ENCODE peak calls at places on chromosome 17, in nine cellular contexts. K is germinal center; X is mucosa of gallbladder; S is left ventricle myocardium inferior; W is hypothalamus; C is neural progenitor cell; I is effector memory CD8-positive, alpha-beta T cell; N is AG04449; V is psoas muscle. T is an unnamed sample.
A peak's percentile ranks its signal among the peaks of the same experiment; 100 is the strongest.

GRCh38 chr17:9475259-9475658 is 100.4 kb downstream of the STX8 start:
- DNase-seq in K (no peak), X (no peak), S (no peak), W (peak; percentile 57), C (no peak), I (no peak), N (no peak), V (no peak), T (no peak)

GRCh38 chr17:81439926-81440450 is 44.7 kb downstream of the BAHCC1 start:
- DNase-seq in K (no peak), X (no peak), S (no peak), W (no peak), C (no peak), I (no peak), N (no peak), V (no peak), T (no peak)

GRCh38 chr17:80259642-80260535 is 763 bp upstream of the RNF213 start:
- DNase-seq in K (peak; percentile 91), X (peak; percentile 36), S (peak; percentile 71), W (no peak), C (peak; percentile 92), I (peak; percentile 62), N (no peak), V (peak; percentile 81), T (peak; percentile 90)

GRCh38 chr17:32281011-32281451 is 15.4 kb downstream of the RHBDL3 start:
- DNase-seq in K (no peak), X (peak; percentile 63), S (peak; percentile 67), W (no peak), C (peak; percentile 78), I (no peak), N (no peak), V (peak; percentile 52), T (no peak)

GRCh38 chr17:13786000-13786598 is 184.4 kb upstream of the HS3ST3A1 start:
- DNase-seq in K (no peak), X (no peak), S (no peak), W (no peak), C (no peak), I (no peak), N (peak; percentile 9), V (no peak), T (no peak)

GRCh38 chr17:50326831-50327364 is 19.0 kb upstream of the XYLT2 start:
- DNase-seq in K (no peak), X (no peak), S (no peak), W (no peak), C (no peak), I (no peak), N (no peak), V (no peak), T (peak; percentile 51)

GRCh38 chr17:72311004-72311403 is 190.2 kb downstream of the SOX9 start:
- DNase-seq in K (no peak), X (no peak), S (no peak), W (no peak), C (no peak), I (no peak), N (no peak), V (no peak), T (peak; percentile 64)

GRCh38 chr17:60390881-60391418 is 983 bp downstream of the USP32 start:
- DNase-seq in K (peak; percentile 14), X (no peak), S (no peak), W (no peak), C (peak; percentile 48), I (no peak), N (no peak), V (peak; percentile 33), T (no peak)

GRCh38 chr17:82595893-82596292 is 52.4 kb downstream of the WDR45B start:
- DNase-seq in K (no peak), X (no peak), S (no peak), W (no peak), C (no peak), I (no peak), N (no peak), V (no peak), T (no peak)

GRCh38 chr17:18187816-18188761 is 4.5 kb downstream of the ALKBH5 start:
- DNase-seq in K (no peak), X (no peak), S (peak; percentile 29), W (no peak), C (no peak), I (no peak), N (no peak), V (peak; percentile 41), T (no peak)

GRCh38 chr17:75941442-75941819 is 589 bp upstream of the FBF1 start:
- DNase-seq in K (no peak), X (no peak), S (no peak), W (no peak), C (no peak), I (no peak), N (no peak), V (no peak), T (no peak)

GRCh38 chr17:80894726-80895125 is 96.9 kb upstream of the CHMP6 start:
- DNase-seq in K (no peak), X (no peak), S (no peak), W (no peak), C (no peak), I (no peak), N (no peak), V (no peak), T (no peak)

GRCh38 chr17:72683506-72684404 is 408.7 kb downstream of the SLC39A11 start:
- DNase-seq in K (no peak), X (peak; percentile 24), S (no peak), W (no peak), C (no peak), I (no peak), N (peak; percentile 96), V (peak; percentile 17), T (no peak)

GRCh38 chr17:5800646-5801045 is 216.3 kb upstream of the NLRP1 start:
- DNase-seq in K (no peak), X (no peak), S (no peak), W (no peak), C (no peak), I (no peak), N (no peak), V (no peak), T (no peak)

GRCh38 chr17:6374761-6375312 is 60.1 kb downstream of the AIPL1 start:
- DNase-seq in K (no peak), X (no peak), S (no peak), W (no peak), C (peak; percentile 67), I (no peak), N (no peak), V (no peak), T (peak; percentile 45)

GRCh38 chr17:17200831-17201230 is 5.3 kb downstream of the PLD6 start:
- DNase-seq in K (no peak), X (peak; percentile 60), S (no peak), W (no peak), C (no peak), I (no peak), N (no peak), V (no peak), T (no peak)